ENCODE peak calls at places on chromosomes 12 and 14, in four cellular contexts. Z, P, I and H are unnamed samples.

GRCh38 chr12:82942963-82943362 is 256.3 kb downstream of the TMTC2 start:
- DNase-seq in Z (peak; percentile 8), I (no peak), P (no peak), H (peak; percentile 28)

GRCh38 chr12:101933866-101934514 is 56.6 kb downstream of the DRAM1 start:
- DNase-seq in P (no peak), I (no peak), Z (no peak), H (no peak)

GRCh38 chr12:80352476-80352875 is 91.6 kb upstream of the PTPRQ start:
- DNase-seq in P (no peak), Z (peak; percentile 4), I (no peak), H (peak; percentile 11)

GRCh38 chr12:127118251-127118650 is 1148.7 kb upstream of the TMEM132C start:
- DNase-seq in I (no peak), Z (no peak), P (no peak), H (no peak)

GRCh38 chr14:58082491-58083098 is 69.4 kb downstream of the ARMH4 start:
- DNase-seq in I (no peak), Z (peak; percentile 89), P (no peak), H (peak; percentile 44)

GRCh38 chr12:96892104-96892503 is 15.0 kb upstream of the NEDD1 start:
- DNase-seq in I (no peak), Z (no peak), P (no peak), H (no peak)

GRCh38 chr14:24873551-24873950 is 176.4 kb downstream of the STXBP6 start:
- DNase-seq in I (no peak), Z (no peak), P (no peak), H (no peak)

GRCh38 chr12:13223176-13223806 is 26.8 kb downstream of the EMP1 start:
- DNase-seq in I (no peak), Z (peak; percentile 93), P (no peak), H (no peak)

GRCh38 chr14:104323551-104324175 is 185.3 kb downstream of the KIF26A start:
- DNase-seq in Z (no peak), I (no peak), P (peak; percentile 14), H (no peak)

GRCh38 chr12:69904761-69905160 is 79.7 kb downstream of the MYRFL start:
- DNase-seq in P (no peak), Z (peak; percentile 51), I (no peak), H (peak; percentile 51)

GRCh38 chr12:51270847-51271518 is 768 bp upstream of the SMAGP start:
- DNase-seq in Z (peak; percentile 86), P (no peak), I (no peak), H (peak; percentile 17)

GRCh38 chr12:31035226-31035625 is 38.4 kb upstream of the DDX11 start:
- DNase-seq in P (no peak), I (no peak), Z (no peak), H (no peak)

GRCh38 chr12:87363497-87364084 is 665.6 kb downstream of the C12orf50 start:
- DNase-seq in Z (no peak), I (no peak), P (no peak), H (no peak)

GRCh38 chr12:104672501-104673265 is 215.9 kb downstream of the CHST11 start:
- DNase-seq in Z (no peak), P (no peak), I (no peak), H (no peak)

GRCh38 chr14:66281036-66281776 is 205.0 kb upstream of the CCDC196 start:
- DNase-seq in I (no peak), Z (no peak), P (no peak), H (no peak)

GRCh38 chr12:49331360-49332222 is 5.4 kb downstream of the C1QL4 start:
- DNase-seq in P (peak; percentile 80), I (no peak), Z (peak; percentile 76), H (peak; percentile 80)

GRCh38 chr14:67444395-67444794 is 32.4 kb upstream of the PLEK2 start:
- DNase-seq in P (no peak), I (no peak), Z (no peak), H (peak; percentile 80)

GRCh38 chr14:64646103-64646502 is 58.1 kb upstream of the PLEKHG3 start:
- DNase-seq in Z (peak; percentile 71), I (no peak), P (no peak), H (peak; percentile 31)

GRCh38 chr14:64641760-64642159 is 62.5 kb upstream of the PLEKHG3 start:
- DNase-seq in I (no peak), Z (no peak), P (no peak), H (no peak)

GRCh38 chr14:64644629-64645028 is 59.6 kb upstream of the PLEKHG3 start:
- DNase-seq in Z (no peak), P (no peak), I (no peak), H (peak; percentile 47)

GRCh38 chr14:64645220-64645891 is 58.9 kb upstream of the PLEKHG3 start:
- DNase-seq in P (peak; percentile 74), I (peak; percentile 81), Z (peak; percentile 97), H (peak; percentile 99)

DNA sequence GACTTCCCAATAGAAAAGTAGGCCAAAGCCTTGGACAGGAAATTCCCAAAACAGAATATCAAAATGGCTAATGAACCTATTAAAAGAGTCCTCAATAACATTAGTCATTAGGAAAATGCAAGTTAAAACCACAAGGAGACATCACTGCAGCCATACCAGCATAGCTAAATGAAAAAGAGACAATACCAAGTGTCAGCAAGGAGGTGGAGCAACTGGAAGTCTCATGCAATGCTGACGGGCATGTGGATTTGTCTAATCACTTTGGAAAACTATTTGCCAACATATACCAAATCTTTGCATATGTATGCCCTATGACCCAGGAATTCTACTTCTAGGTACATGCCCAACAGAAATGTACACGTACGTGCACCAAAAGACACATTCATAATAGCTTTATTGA is 60.5 kb upstream of the PLEKHG3 start:
- DNase-seq in Z (no peak), I (no peak), P (no peak), H (no peak)
- H4K8ac ChIP-seq in Z (no peak overlapping the region), I (no peak overlapping the region), P (no peak overlapping the region), H (no peak overlapping the region)

DNA sequence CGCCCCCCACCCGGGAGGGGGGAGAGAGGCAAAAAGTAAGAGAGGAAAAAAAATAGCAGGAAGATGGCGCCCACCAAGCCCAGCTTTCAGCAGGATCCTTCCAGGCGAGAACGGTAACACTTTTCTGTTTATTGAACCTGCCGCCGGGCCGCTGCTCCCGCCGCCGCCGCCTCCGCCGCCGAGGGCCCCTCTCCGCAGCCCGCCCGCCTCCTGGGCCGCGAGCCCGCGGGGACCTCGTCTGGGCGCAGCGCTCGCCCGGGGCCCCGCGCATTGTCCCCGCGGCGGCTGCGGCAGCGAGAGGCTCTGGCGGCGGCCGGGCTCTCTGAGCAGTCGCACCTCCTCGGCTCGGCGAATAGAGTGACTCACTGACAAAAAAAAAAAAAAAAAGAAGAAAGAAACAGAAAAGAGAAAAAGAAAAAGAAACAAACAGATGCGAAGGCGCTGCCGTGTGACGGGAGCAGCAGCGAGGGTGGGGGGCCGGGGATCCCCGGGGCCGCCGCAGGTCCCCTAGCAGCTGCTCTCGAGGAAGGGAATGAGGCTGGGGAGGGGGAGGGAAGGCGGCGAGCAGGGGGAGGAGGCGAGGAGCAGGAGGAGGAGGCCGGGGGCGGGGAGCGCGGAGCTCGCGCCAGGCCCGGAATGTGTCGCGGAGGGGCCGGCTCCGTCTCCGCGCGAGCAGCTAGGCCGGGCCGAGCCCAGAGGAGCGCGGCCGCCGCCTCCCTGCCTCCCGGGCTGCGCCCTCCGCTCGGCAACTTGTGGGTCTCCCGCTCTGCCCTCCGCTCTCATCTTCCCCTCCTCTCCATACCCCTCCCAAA is 781 bp downstream of the NPAS3 start:
- DNase-seq in I (no peak), P (peak; percentile 72), Z (peak; percentile 16), H (peak; percentile 87)
- H3K56ac ChIP-seq in I (no peak overlapping the region), P (no peak overlapping the region), Z (no peak overlapping the region), H (peak overlapping the region; percentile 82)

GRCh38 chr14:31047503-31047902 is 21.3 kb upstream of the STRN3 start:
- DNase-seq in P (no peak), I (no peak), Z (no peak), H (no peak)
- H4K8ac ChIP-seq in P (no peak overlapping the region), I (no peak overlapping the region), Z (no peak overlapping the region), H (no peak overlapping the region)

GRCh38 chr14:21236948-21237797 is 32.1 kb downstream of the HNRNPC start:
- DNase-seq in Z (no peak), P (no peak), I (no peak), H (no peak)

GRCh38 chr14:21240417-21240816 is 28.8 kb downstream of the HNRNPC start:
- DNase-seq in Z (no peak), P (no peak), I (no peak), H (no peak)

GRCh38 chr14:21238823-21239518 is 30.3 kb downstream of the HNRNPC start:
- DNase-seq in I (no peak), P (no peak), Z (no peak), H (no peak)

GRCh38 chr14:21244546-21244945 is 24.7 kb downstream of the HNRNPC start:
- DNase-seq in Z (no peak), P (no peak), I (no peak), H (no peak)

DNA sequence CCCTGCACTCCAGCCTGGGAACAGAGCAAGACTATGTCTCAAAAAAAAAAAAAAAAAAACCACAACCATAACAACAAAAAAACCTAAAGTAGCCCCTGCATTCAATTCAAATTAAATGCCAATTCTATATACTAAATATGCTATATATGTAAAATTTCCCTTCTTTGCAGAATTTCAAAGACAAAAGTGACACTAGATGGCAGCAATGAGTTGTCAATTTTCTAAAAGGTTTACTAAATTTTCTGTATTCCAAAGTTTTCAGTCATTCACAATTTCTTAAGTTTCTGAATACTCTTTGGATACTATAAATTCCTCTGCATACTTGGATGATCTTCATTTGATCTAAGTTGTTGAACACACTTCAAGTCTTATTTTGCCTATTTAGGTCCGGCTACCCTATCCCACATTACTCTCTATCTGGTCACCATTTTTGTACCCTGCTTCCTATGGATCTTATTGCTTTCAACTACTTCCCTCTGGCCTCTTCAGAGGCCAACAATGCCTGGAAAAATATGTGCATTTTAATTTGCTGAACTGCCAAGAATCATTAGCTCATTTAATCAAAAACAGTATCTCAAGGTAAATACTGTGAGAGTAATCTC is 27.9 kb downstream of the HNRNPC start:
- DNase-seq in P (no peak), Z (peak; percentile 38), I (no peak), H (no peak)
- H3K56ac ChIP-seq in P (no peak overlapping the region), Z (no peak overlapping the region), I (no peak overlapping the region), H (no peak overlapping the region)

DNA sequence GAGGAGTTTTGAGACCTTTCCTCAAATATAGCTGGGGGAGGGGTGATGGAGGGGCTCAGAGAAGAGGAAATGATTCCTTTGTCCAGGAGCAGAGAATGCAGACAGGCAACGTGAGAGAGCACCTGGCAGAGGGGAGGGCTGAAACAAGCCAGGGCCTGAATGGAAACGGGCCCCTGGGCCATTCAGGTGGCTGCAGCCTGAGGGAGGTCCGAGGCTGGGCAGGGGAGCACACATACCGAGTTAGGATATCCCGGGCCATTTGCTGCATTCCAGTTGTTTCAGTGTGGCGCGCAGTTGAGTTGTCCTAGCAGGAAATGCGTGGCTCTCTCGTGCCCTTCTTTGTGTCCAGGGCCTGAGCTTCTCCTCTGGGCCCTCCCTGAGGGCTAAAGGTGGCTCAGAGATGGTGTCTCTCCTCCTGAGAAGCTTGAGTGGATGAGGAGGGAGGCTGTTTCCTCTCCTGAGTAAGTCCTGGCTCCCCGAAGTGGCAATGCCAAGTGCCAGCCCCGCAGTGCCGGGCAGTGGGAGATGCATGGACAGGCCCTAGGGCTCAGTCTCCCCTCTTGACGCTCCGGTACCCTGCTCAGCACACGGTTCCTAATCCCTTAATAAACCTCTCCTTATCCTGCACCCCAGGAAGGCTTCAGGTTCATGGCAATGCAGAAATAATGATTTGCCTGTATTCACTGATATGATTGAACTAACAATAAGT is 85.5 kb upstream of the VRK1 start:
- DNase-seq in P (peak; percentile 65), I (no peak), Z (no peak), H (no peak)
- H4K8ac ChIP-seq in P (no peak overlapping the region), I (no peak overlapping the region), Z (no peak overlapping the region), H (no peak overlapping the region)

DNA sequence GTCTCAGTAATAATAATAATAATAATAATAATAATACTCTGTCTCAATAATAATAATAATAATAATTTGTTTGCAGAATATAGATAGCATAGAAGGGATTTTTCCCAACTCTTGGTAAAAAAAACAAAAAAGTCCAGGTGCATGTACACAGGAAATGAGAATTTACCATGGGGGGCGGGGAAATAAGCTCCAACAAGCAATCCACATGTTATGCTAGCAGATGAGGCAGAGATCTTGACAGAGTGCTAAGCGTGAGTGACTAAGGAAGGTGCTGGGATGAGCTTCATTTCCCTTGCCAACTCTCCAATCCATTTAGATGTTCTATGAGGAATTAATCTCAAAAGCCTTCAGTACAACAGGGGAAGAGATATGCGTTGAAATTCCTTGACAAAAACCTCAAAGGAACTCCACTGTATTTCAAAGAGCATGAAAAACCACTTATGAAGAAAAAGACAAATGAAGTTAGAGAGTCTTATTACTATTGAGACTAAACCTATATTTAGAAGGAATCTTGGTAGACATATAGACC is 44.9 kb upstream of the GTF2A1 start:
- DNase-seq in Z (no peak), I (no peak), P (no peak), H (no peak)
- H3K56ac ChIP-seq in Z (no peak overlapping the region), I (no peak overlapping the region), P (no peak overlapping the region), H (no peak overlapping the region)